ENCODE peak calls at places on chromosomes 7 and 10, in nine cellular contexts. M is heart right ventricle, T is right atrium auricular region, V is Peyer's patch, C is astrocyte, J is transverse colon, N is kidney, A is RWPE2, U is lower lobe of right lung. H is an unnamed sample. For H3K9me3, the result is how much of the 10 kb centered on the place peaks cover.

GRCh38 chr10:62433181-62433692 is 59.1 kb downstream of the ZNF365 start:
- DNase-seq in M (no peak), T (peak), V (no peak), C (peak), J (no peak), N (peak), A (peak), U (peak), H (peak)

GRCh38 chr10:94133239-94133638 is 139.5 kb downstream of the PLCE1 start:
- DNase-seq in M (peak), T (peak), V (no peak), C (no peak), J (no peak), N (no peak), A (no peak), U (no peak), H (no peak)

GRCh38 chr10:14683246-14683645 is 91.5 kb downstream of the FAM107B start:
- DNase-seq in M (no peak), T (no peak), V (no peak), C (no peak), J (no peak), N (no peak), A (no peak), U (no peak), H (no peak)

GRCh38 chr7:131329176-131329570 is 1.5 kb downstream of the MKLN1 start:
- DNase-seq in M (no peak), T (no peak), V (no peak), C (no peak), J (no peak), N (no peak), A (no peak), U (no peak), H (peak)

GRCh38 chr7:132516042-132516840 is 60.0 kb downstream of the PLXNA4 start:
- DNase-seq in M (no peak), T (no peak), V (no peak), C (peak), J (no peak), N (no peak), A (no peak), U (no peak), H (peak)

GRCh38 chr10:49523301-49523700 is 15.6 kb downstream of the ERCC6 start:
- DNase-seq in M (no peak), T (no peak), V (no peak), C (no peak), J (no peak), N (no peak), A (no peak), U (no peak), H (no peak)

GRCh38 chr10:15487376-15487775 is 116.3 kb upstream of the FAM171A1 start:
- DNase-seq in M (no peak), T (no peak), V (no peak), C (no peak), J (no peak), N (no peak), A (no peak), U (no peak), H (no peak)

GRCh38 chr7:2478387-2478760 is 2.2 kb upstream of the GRIFIN start:
- DNase-seq in M (peak), T (peak), V (peak), C (peak), J (peak), N (peak), A (no peak), U (peak), H (peak)

GRCh38 chr7:117405519-117405918 is 21.8 kb downstream of the ASZ1 start:
- DNase-seq in M (no peak), T (no peak), V (no peak), C (no peak), J (no peak), N (no peak), A (no peak), U (no peak), H (no peak)

GRCh38 chr10:121437596-121437995 is 160.6 kb downstream of the FGFR2 start:
- DNase-seq in M (no peak), T (peak), V (no peak), C (no peak), J (peak), N (no peak), A (no peak), U (peak), H (no peak)

GRCh38 chr7:132249591-132249971 is 326.7 kb downstream of the PLXNA4 start:
- DNase-seq in M (no peak), T (no peak), V (no peak), C (no peak), J (peak), N (no peak), A (no peak), U (no peak), H (peak)

GRCh38 chr7:158192184-158192835 is 395.3 kb downstream of the PTPRN2 start:
- DNase-seq in M (no peak), T (no peak), V (no peak), C (no peak), J (no peak), N (peak), A (no peak), U (no peak), H (no peak)

GRCh38 chr7:31814187-31814586 is 127.2 kb downstream of the PPP1R17 start:
- DNase-seq in M (no peak), T (no peak), V (no peak), C (no peak), J (no peak), N (no peak), A (no peak), U (no peak), H (peak)

GRCh38 chr10:61296161-61296560 is 157.0 kb downstream of the TMEM26 start:
- DNase-seq in M (no peak), T (no peak), V (no peak), C (no peak), J (no peak), N (no peak), A (no peak), U (no peak), H (no peak)

GRCh38 chr10:63522129-63522687 is 1.0 kb downstream of the REEP3 start:
- DNase-seq in M (no peak), T (no peak), V (no peak), C (peak), J (no peak), N (no peak), A (no peak), U (no peak), H (no peak)

GRCh38 chr7:68904635-68905034 is 693.6 kb upstream of the AUTS2 start:
- DNase-seq in M (no peak), T (no peak), V (no peak), C (peak), J (no peak), N (no peak), A (no peak), U (no peak), H (no peak)

GRCh38 chr7:93314449-93314848 is 82.3 kb downstream of the VPS50 start:
- DNase-seq in M (no peak), T (no peak), V (no peak), C (no peak), J (no peak), N (no peak), A (no peak), U (no peak), H (no peak)

GRCh38 chr10:117488004-117488403 is 54.5 kb upstream of the EMX2 start:
- DNase-seq in M (no peak), T (no peak), V (no peak), C (no peak), J (no peak), N (no peak), A (no peak), U (no peak), H (no peak)

GRCh38 chr7:137879357-137880158 is 32.8 kb upstream of the DGKI start:
- DNase-seq in M (no peak), T (no peak), V (no peak), C (peak), J (no peak), N (no peak), A (no peak), U (no peak), H (no peak)

GRCh38 chr10:51832652-51833383 is 133.4 kb upstream of the CSTF2T start:
- DNase-seq in M (no peak), T (no peak), V (no peak), C (peak), J (no peak), N (no peak), A (no peak), U (no peak), H (no peak)

GRCh38 chr10:128268015-128268722 is 141.9 kb upstream of the MKI67 start:
- DNase-seq in M (peak), T (no peak), V (no peak), C (no peak), J (no peak), N (no peak), A (no peak), U (no peak), H (peak)

GRCh38 chr10:24008164-24009066 is 200.5 kb upstream of the KIAA1217 start:
- DNase-seq in M (no peak), T (no peak), V (no peak), C (peak), J (no peak), N (no peak), A (no peak), U (no peak), H (peak)

GRCh38 chr10:98030093-98030821 is at the start of gene CRTAC1:
- DNase-seq in M (peak), T (peak), V (no peak), C (no peak), J (peak), N (peak), A (no peak), U (peak), H (no peak)

GRCh38 chr10:73948947-73949633 is 38.2 kb downstream of the PLAU start:
- DNase-seq in M (no peak), T (no peak), V (no peak), C (no peak), J (no peak), N (no peak), A (no peak), U (no peak), H (no peak)

GRCh38 chr7:46764100-46764941 is 817.6 kb downstream of the TNS3 start:
- DNase-seq in M (no peak), T (no peak), V (no peak), C (peak), J (no peak), N (no peak), A (peak), U (no peak), H (peak)

GRCh38 chr10:72008096-72008933 is 44.1 kb downstream of the CHST3 start:
- DNase-seq in M (no peak), T (no peak), V (no peak), C (no peak), J (no peak), N (no peak), A (no peak), U (no peak), H (no peak)

GRCh38 chr7:42237891-42238531 is 1.0 kb upstream of the GLI3 start:
- DNase-seq in M (peak), T (no peak), V (peak), C (peak), J (peak), N (peak), A (no peak), U (peak), H (peak)

GRCh38 chr10:44005788-44006099 is 357.1 kb upstream of the ZNF32 start:
- DNase-seq in M (no peak), T (no peak), V (no peak), C (no peak), J (no peak), N (no peak), A (no peak), U (no peak), H (no peak)

GRCh38 chr10:101400529-101400928 is 46.6 kb downstream of the BTRC start:
- DNase-seq in M (no peak), T (no peak), V (no peak), C (no peak), J (no peak), N (no peak), A (no peak), U (no peak), H (peak)

GRCh38 chr10:84539244-84539643 is 210.9 kb downstream of the CCSER2 start:
- DNase-seq in M (no peak), T (no peak), V (no peak), C (no peak), J (no peak), N (no peak), A (no peak), U (no peak), H (no peak)

GRCh38 chr10:133327651-133328357 is 8.9 kb downstream of the CALY start:
- DNase-seq in M (no peak), T (no peak), V (no peak), C (no peak), J (no peak), N (peak), A (peak), U (no peak), H (peak)

GRCh38 chr10:35185260-35186034 is 58.8 kb downstream of the CREM start:
- DNase-seq in M (no peak), T (no peak), V (no peak), C (no peak), J (no peak), N (no peak), A (no peak), U (no peak), H (no peak)

GRCh38 chr7:95906871-95907270 is 134.5 kb downstream of the DYNC1I1 start:
- DNase-seq in M (no peak), T (no peak), V (no peak), C (no peak), J (no peak), N (no peak), A (no peak), U (no peak), H (peak)

GRCh38 chr10:27530477-27530876 is 26.4 kb downstream of the RAB18 start:
- DNase-seq in M (no peak), T (no peak), V (no peak), C (no peak), J (no peak), N (no peak), A (no peak), U (no peak), H (no peak)

GRCh38 chr7:158827411-158828342 is 1.6 kb downstream of the ESYT2 start:
- DNase-seq in M (no peak), T (no peak), V (no peak), C (peak), J (no peak), N (no peak), A (no peak), U (no peak), H (no peak)

GRCh38 chr10:130659528-130659927 is 523.3 kb downstream of the GLRX3 start:
- DNase-seq in M (no peak), T (peak), V (no peak), C (no peak), J (no peak), N (no peak), A (no peak), U (no peak), H (no peak)
- H3K9me3 ChIP-seq in M (under half), T (under half), V (under half), C (under half), J (under half), N (under half), A (under half), U (under half), H (under half)

GRCh38 chr7:156998988-156999610 is 11.4 kb downstream of the MNX1 start:
- DNase-seq in M (no peak), T (no peak), V (peak), C (no peak), J (no peak), N (no peak), A (no peak), U (no peak), H (no peak)
- H3K4me3 ChIP-seq in M (peak), T (peak), V (peak), C (no peak), J (peak), N (no peak), A (peak), U (peak), H (peak)

DNA sequence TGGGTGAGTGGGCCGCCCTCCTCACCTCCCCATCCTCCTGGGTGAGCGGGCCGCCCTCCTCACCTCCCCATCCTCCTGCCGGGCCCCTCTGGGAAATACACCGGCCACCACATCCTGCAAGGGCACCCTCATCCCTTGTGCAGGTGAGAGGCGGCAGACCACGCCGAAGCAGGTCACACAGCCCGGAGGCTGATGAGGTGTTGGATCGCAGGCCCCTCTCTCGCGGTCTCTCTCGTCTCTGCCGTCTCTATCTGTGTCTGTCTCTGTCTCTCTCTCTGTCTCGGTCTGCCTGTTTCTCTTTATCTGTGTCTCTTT is 30.8 kb upstream of the FOXL3 start:
- DNase-seq in M (no peak), T (no peak), V (peak), C (no peak), J (no peak), N (no peak), A (peak), U (no peak), H (no peak)
- H3K9me3 ChIP-seq in M (under half), T (under half), V (under half), C (under half), J (under half), N (under half), A (under half), U (under half), H (under half)

GRCh38 chr7:38191791-38192190 is 13.7 kb downstream of the STARD3NL start:
- DNase-seq in M (no peak), T (no peak), V (no peak), C (no peak), J (no peak), N (no peak), A (no peak), U (no peak), H (no peak)
- H3K4me3 ChIP-seq in M (no peak), T (no peak), V (no peak), C (no peak), J (no peak), N (no peak), A (no peak), U (no peak), H (no peak)

DNA sequence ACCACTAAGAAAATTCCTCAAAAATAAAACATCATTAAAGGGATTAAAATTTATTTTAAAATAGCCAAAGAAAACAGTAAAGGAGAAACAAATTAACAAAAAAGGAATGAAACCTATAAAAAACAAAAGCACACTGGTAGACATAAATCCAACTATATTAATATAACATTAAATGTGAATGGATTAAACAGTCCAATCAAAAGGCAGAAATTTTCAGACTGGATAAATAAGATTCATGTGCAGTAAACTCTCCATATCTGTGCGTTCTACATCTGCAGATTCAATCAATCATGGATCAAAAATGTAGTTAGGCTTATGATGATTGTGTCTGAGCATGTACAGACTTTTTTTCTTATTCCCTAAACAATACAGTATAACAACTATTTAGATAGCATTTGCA is 42.6 kb downstream of the ZNF518A start:
- DNase-seq in M (no peak), T (no peak), V (no peak), C (no peak), J (no peak), N (no peak), A (no peak), U (no peak), H (no peak)
- H3K9me3 ChIP-seq in M (half or more), T (under half), V (under half), C (under half), J (under half), N (under half), A (under half), U (half or more), H (under half)

DNA sequence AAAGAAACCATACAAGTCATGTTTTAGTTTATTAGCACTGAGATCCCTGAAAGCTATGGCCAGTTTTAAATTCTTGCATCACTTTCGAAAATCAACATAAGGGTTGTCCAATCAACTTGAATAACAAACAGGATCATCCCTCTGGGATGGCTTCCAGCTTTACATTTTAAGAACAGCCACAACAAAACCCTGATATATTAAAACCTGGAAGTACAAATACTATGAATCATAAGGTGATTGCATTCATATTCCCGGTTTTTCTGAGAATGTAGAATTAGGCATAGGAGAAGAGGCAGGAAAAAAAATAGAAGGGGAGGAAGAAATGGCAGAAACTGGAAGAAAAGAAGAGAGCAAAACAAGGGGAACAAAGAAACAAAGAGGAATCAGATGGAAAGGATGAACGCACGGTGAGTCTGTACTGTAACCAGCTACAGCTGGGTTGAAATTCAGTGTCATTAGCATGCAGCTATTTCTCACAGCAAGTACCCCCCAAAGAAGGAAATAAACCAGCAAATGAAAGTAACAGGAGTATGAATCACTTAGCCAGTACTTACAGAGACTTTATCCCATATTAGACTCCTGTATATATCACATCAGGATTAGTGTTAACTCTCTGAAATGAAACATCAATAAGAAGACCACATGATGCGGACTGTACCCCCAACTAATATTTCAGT is 301.4 kb downstream of the RNLS start:
- DNase-seq in M (no peak), T (no peak), V (no peak), C (peak), J (no peak), N (no peak), A (no peak), U (no peak), H (no peak)
- H3K4me3 ChIP-seq in M (no peak), T (no peak), V (no peak), C (peak), J (no peak), N (no peak), A (no peak), U (no peak), H (no peak)

DNA sequence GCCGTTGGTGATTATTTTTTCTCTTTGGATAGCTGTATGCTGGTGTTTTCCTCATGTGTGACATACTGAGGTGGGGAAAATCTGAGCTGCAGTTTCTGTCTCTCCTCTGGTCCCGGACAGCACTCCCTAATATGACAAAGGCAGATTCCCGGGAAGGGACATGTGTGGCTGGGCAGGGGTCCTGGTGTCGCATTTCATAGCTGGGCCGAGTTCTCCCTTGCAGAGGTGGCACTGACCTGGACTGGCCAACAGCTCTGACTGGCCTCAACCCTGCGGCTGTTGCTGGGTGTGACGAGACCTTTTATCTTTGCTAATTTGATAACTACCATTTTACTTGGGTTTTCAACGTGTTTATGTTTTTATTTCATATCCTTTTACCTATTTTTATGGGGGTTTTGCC is 248.6 kb upstream of the TCERG1L start:
- DNase-seq in M (no peak), T (peak), V (no peak), C (no peak), J (no peak), N (no peak), A (no peak), U (no peak), H (no peak)
- H3K9me3 ChIP-seq in M (under half), T (under half), V (under half), C (under half), J (under half), N (under half), A (under half), U (under half), H (under half)

H was measured in SJCRH30.